ENCODE peak calls at places on chromosomes 13 and 19, in eight cellular contexts. C, B, J, K, X, I, T and P are unnamed samples.

GRCh38 chr19:32287811-32288227 is 57.6 kb upstream of the ZNF507 start:
- DNase-seq in C (peak; percentile 11), B (no peak), J (peak; percentile 45), K (peak; percentile 83), X (peak; percentile 85), I (peak; percentile 87), T (peak; percentile 44), P (peak; percentile 65)

GRCh38 chr13:97328222-97328790 is 105.7 kb upstream of the RAP2A start:
- DNase-seq in C (no peak), B (no peak), J (no peak), K (peak; percentile 70), X (peak; percentile 36), I (peak; percentile 93), T (no peak), P (no peak)

GRCh38 chr19:30630289-30631034 is 258.3 kb downstream of the ZNF536 start:
- DNase-seq in C (no peak), B (no peak), J (no peak), K (no peak), X (no peak), I (no peak), T (no peak), P (no peak)

GRCh38 chr13:57996717-57997116 is 365.2 kb downstream of the PCDH17 start:
- DNase-seq in C (no peak), B (no peak), J (no peak), K (no peak), X (no peak), I (no peak), T (no peak), P (no peak)

GRCh38 chr19:55086730-55087541 is 11.3 kb downstream of the EPS8L1 start:
- DNase-seq in C (peak; percentile 82), B (peak; percentile 86), J (peak; percentile 70), K (peak; percentile 96), X (peak; percentile 87), I (peak; percentile 100), T (no peak), P (peak; percentile 97)

GRCh38 chr19:46988614-46989230 is 30.9 kb upstream of the NPAS1 start:
- DNase-seq in C (no peak), B (no peak), J (no peak), K (no peak), X (no peak), I (no peak), T (no peak), P (no peak)

GRCh38 chr13:110774051-110774450 is 60.6 kb downstream of the ING1 start:
- DNase-seq in C (no peak), B (no peak), J (no peak), K (no peak), X (no peak), I (no peak), T (no peak), P (no peak)

GRCh38 chr13:40445557-40445990 is 220.9 kb downstream of the FOXO1 start:
- DNase-seq in C (no peak), B (peak; percentile 76), J (peak; percentile 95), K (peak; percentile 64), X (peak; percentile 25), I (peak; percentile 14), T (no peak), P (peak; percentile 44)

GRCh38 chr19:5321851-5322681 is 18.5 kb downstream of the PTPRS start:
- DNase-seq in C (no peak), B (no peak), J (no peak), K (no peak), X (no peak), I (peak; percentile 65), T (peak; percentile 67), P (peak; percentile 44)

GRCh38 chr13:75223981-75224742 is 257.8 kb downstream of the TBC1D4 start:
- DNase-seq in C (no peak), B (no peak), J (no peak), K (no peak), X (no peak), I (no peak), T (no peak), P (no peak)

GRCh38 chr13:41490616-41491015 is 33.3 kb downstream of the RGCC start:
- DNase-seq in C (no peak), B (no peak), J (no peak), K (no peak), X (no peak), I (no peak), T (no peak), P (no peak)

GRCh38 chr13:82815791-82816190 is 1066.5 kb downstream of the SLITRK1 start:
- DNase-seq in C (no peak), B (no peak), J (no peak), K (no peak), X (no peak), I (no peak), T (no peak), P (no peak)

GRCh38 chr19:18109731-18110671 is 12.4 kb downstream of the MAST3 start:
- DNase-seq in C (no peak), B (no peak), J (peak; percentile 57), K (peak; percentile 69), X (no peak), I (peak; percentile 75), T (peak; percentile 81), P (peak; percentile 49)

GRCh38 chr13:92487238-92487637 is 739.4 kb upstream of the GPC6 start:
- DNase-seq in C (no peak), B (no peak), J (no peak), K (no peak), X (no peak), I (no peak), T (no peak), P (no peak)

GRCh38 chr19:13022859-13023636 is 27.8 kb downstream of the NFIX start:
- DNase-seq in C (no peak), B (peak; percentile 85), J (peak; percentile 93), K (peak; percentile 90), X (peak; percentile 80), I (peak; percentile 77), T (peak; percentile 76), P (peak; percentile 79)

GRCh38 chr19:29239220-29239776 is 26.3 kb upstream of the UQCRFS1 start:
- DNase-seq in C (no peak), B (no peak), J (no peak), K (peak; percentile 14), X (no peak), I (no peak), T (no peak), P (no peak)

GRCh38 chr13:61162636-61163035 is 253.0 kb downstream of the PCDH20 start:
- DNase-seq in C (no peak), B (no peak), J (no peak), K (no peak), X (no peak), I (no peak), T (no peak), P (no peak)

GRCh38 chr19:2949939-2950285 is 5.1 kb upstream of the ZNF77 start:
- DNase-seq in C (no peak), B (no peak), J (no peak), K (peak; percentile 87), X (peak; percentile 38), I (peak; percentile 65), T (peak; percentile 91), P (peak; percentile 72)

GRCh38 chr13:24784319-24784718 is 20.4 kb downstream of the RNF17 start:
- DNase-seq in C (no peak), B (no peak), J (no peak), K (no peak), X (no peak), I (no peak), T (no peak), P (no peak)

GRCh38 chr13:114131581-114132418 is 623 bp downstream of the RASA3 start:
- DNase-seq in C (no peak), B (no peak), J (peak; percentile 44), K (no peak), X (no peak), I (peak; percentile 50), T (peak; percentile 51), P (no peak)

GRCh38 chr19:30897034-30897433 is 452.2 kb downstream of the TSHZ3 start:
- DNase-seq in C (no peak), B (no peak), J (no peak), K (no peak), X (no peak), I (no peak), T (no peak), P (no peak)

GRCh38 chr13:112893570-112894422 is 75.2 kb upstream of the MCF2L start:
- DNase-seq in C (no peak), B (peak; percentile 61), J (peak; percentile 86), K (no peak), X (no peak), I (peak; percentile 71), T (peak; percentile 84), P (peak; percentile 65)

GRCh38 chr13:22740264-22740663 is 440.5 kb upstream of the SGCG start:
- DNase-seq in C (no peak), B (no peak), J (no peak), K (no peak), X (no peak), I (peak; percentile 70), T (no peak), P (no peak)
- TF ChIP-seq CTCF in C (no peak), B (no peak), J (no peak), K (peak; percentile 19), X (no peak), I (peak; percentile 75), T (no peak), P (peak; percentile 4)

DNA sequence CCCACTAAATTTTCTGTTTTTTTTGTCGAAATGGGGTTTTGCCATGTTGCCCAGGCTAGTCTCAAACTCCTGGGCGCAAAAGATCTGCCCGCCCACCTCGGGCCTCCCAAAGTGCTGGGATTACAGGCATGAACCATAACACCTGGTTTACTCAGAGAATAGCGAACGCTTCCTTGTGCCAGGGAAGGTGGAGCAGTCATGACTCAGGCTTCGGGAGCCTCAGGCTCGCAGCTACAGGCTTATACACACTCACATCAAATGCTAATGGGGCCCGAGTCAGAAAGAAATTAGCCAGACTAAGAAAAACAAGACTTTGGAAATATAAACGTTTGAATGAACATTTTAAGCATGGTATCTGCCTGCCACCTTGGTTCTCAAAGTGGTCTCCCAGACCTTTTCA is 11.0 kb upstream of the TPT1 start:
- DNase-seq in C (no peak), B (peak; percentile 68), J (no peak), K (no peak), X (no peak), I (no peak), T (no peak), P (no peak)
- H3K36me3 ChIP-seq in C (peaks cover 26% of the 10 kb centered on the region), B (peaks cover 57% of the 10 kb centered on the region), J (peaks cover 15% of the 10 kb centered on the region), K (no peaks in the 10 kb centered on the region), X (no peaks in the 10 kb centered on the region), I (peaks cover 10% of the 10 kb centered on the region), T (peaks cover 5% of the 10 kb centered on the region), P (no peaks in the 10 kb centered on the region)

DNA sequence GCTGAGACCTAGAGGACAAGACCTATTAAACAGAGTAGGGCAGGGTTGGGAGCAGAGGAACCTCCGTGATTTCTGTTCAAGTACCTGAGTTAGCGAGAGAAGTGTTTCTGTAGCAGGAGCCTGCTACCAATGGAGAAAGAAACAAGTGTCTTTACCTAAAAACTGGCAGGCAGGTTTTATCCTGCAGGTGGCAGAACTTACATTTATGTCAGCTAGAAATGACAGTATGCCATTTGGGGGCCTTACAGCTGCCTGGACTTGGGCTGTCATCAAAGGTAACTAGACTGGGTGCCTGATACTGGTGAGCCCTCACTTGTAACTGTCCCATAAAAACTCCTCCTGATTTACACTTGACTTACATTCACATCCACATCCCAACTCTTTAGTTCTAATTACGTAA is 185.3 kb upstream of the MIR17HG start:
- DNase-seq in C (no peak), B (no peak), J (no peak), K (no peak), X (no peak), I (peak; percentile 59), T (no peak), P (no peak)
- TF ChIP-seq CTCF in C (no peak), B (no peak), J (no peak), K (no peak), X (no peak), I (peak; percentile 68), T (no peak), P (peak; percentile 43)

GRCh38 chr19:11639602-11640471 is 42.6 kb downstream of the ZNF627 start:
- DNase-seq in C (peak; percentile 92), B (peak; percentile 96), J (peak; percentile 99), K (peak; percentile 99), X (peak; percentile 97), I (peak; percentile 100), T (peak; percentile 98), P (peak; percentile 98)
- H3K36me3 ChIP-seq in C (no peaks in the 10 kb centered on the region), B (peaks cover 5% of the 10 kb centered on the region), J (no peaks in the 10 kb centered on the region), K (no peaks in the 10 kb centered on the region), X (no peaks in the 10 kb centered on the region), I (no peaks in the 10 kb centered on the region), T (no peaks in the 10 kb centered on the region), P (peaks cover 7% of the 10 kb centered on the region)